ENCODE peak calls at places on chromosomes 2 and 18, in nine cellular contexts. C, U, L, P, G, I, N, F and D are unnamed samples.

GRCh38 chr2:23484163-23484740 is 99.3 kb downstream of the KLHL29 start:
- DNase-seq in C (no peak), L (no peak), N (no peak), I (no peak), U (no peak), G (no peak), F (no peak), P (no peak), D (no peak)

GRCh38 chr2:26483501-26483900 is 5.6 kb upstream of the OTOF start:
- DNase-seq in U (no peak), F (no peak), G (no peak), C (peak; percentile 55), L (no peak), N (no peak), P (no peak), I (no peak), D (peak; percentile 34)

GRCh38 chr2:120320318-120320851 is 25.6 kb upstream of the INHBB start:
- DNase-seq in F (no peak), C (no peak), L (no peak), I (no peak), N (no peak), U (no peak), G (no peak), P (no peak), D (no peak)

GRCh38 chr2:85468704-85469349 is 50.3 kb downstream of the SH2D6 start:
- DNase-seq in I (no peak), P (no peak), N (no peak), U (peak; percentile 48), C (no peak), G (no peak), F (no peak), L (no peak), D (peak; percentile 57)

GRCh38 chr2:239895669-239896068 is 129.5 kb downstream of the NDUFA10 start:
- DNase-seq in I (no peak), C (no peak), F (no peak), N (no peak), P (no peak), U (no peak), G (no peak), L (no peak), D (no peak)

GRCh38 chr2:65922794-65923193 is 490.4 kb upstream of the SPRED2 start:
- DNase-seq in U (peak; percentile 5), P (no peak), I (no peak), C (peak; percentile 68), G (no peak), L (peak; percentile 47), F (no peak), N (no peak), D (no peak)

GRCh38 chr2:215817046-215817445 is 196.3 kb downstream of the MREG start:
- DNase-seq in N (no peak), F (no peak), L (no peak), P (no peak), C (no peak), U (no peak), I (no peak), G (no peak), D (no peak)

GRCh38 chr2:73762571-73762970 is 17.3 kb downstream of the DUSP11 start:
- DNase-seq in G (no peak), P (no peak), N (no peak), I (no peak), U (no peak), L (no peak), C (no peak), F (no peak), D (no peak)

GRCh38 chr18:473687-474265 is 26.7 kb downstream of the COLEC12 start:
- DNase-seq in F (no peak), L (no peak), G (no peak), I (no peak), C (no peak), P (no peak), N (no peak), U (no peak), D (no peak)

GRCh38 chr2:114085238-114085637 is 195.3 kb downstream of the ACTR3 start:
- DNase-seq in G (no peak), L (no peak), C (no peak), F (no peak), U (no peak), I (no peak), P (no peak), N (no peak), D (no peak)

GRCh38 chr2:235614900-235615712 is 121.3 kb downstream of the AGAP1 start:
- DNase-seq in L (peak; percentile 77), N (peak; percentile 86), G (peak; percentile 85), U (no peak), I (peak; percentile 55), F (no peak), C (peak; percentile 40), P (peak; percentile 81), D (no peak)

GRCh38 chr2:167438206-167438605 is 549.9 kb downstream of the XIRP2 start:
- DNase-seq in L (no peak), I (no peak), U (no peak), N (no peak), G (no peak), P (no peak), F (no peak), C (no peak), D (no peak)

GRCh38 chr18:35478520-35479435 is 19.0 kb downstream of the INO80C start:
- DNase-seq in C (peak; percentile 60), L (no peak), F (no peak), I (no peak), U (peak; percentile 46), G (no peak), N (no peak), P (peak; percentile 64), D (no peak)

GRCh38 chr2:88903744-88904353 is 212.4 kb downstream of the RPIA start:
- DNase-seq in C (peak; percentile 19), F (no peak), U (peak; percentile 55), L (no peak), P (no peak), G (no peak), I (no peak), N (no peak), D (peak; percentile 19)

GRCh38 chr2:43179947-43180346 is 46.5 kb downstream of the ZFP36L2 start:
- DNase-seq in P (no peak), C (no peak), F (no peak), U (no peak), N (no peak), G (no peak), I (no peak), L (no peak), D (no peak)

GRCh38 chr2:66851449-66851872 is 416.5 kb downstream of the MEIS1 start:
- DNase-seq in G (no peak), U (no peak), C (no peak), I (no peak), N (no peak), F (no peak), P (no peak), L (no peak), D (peak; percentile 66)

GRCh38 chr2:23420840-23421476 is 36.0 kb downstream of the KLHL29 start:
- DNase-seq in N (no peak), G (no peak), I (no peak), C (no peak), L (no peak), U (no peak), P (peak; percentile 60), F (no peak), D (no peak)

GRCh38 chr2:105455488-105455991 is 56.7 kb upstream of the FHL2 start:
- DNase-seq in C (peak; percentile 41), I (peak; percentile 58), U (peak; percentile 32), G (no peak), F (no peak), L (peak; percentile 68), P (peak; percentile 77), N (no peak), D (no peak)

GRCh38 chr2:209391776-209392401 is 32.0 kb upstream of the MAP2 start:
- DNase-seq in I (no peak), F (no peak), U (no peak), L (no peak), G (no peak), C (peak; percentile 16), N (no peak), P (no peak), D (no peak)

GRCh38 chr18:51137891-51138290 is 59.6 kb downstream of the MEX3C start:
- DNase-seq in N (no peak), C (no peak), I (no peak), F (no peak), G (no peak), P (no peak), L (no peak), U (no peak), D (no peak)

GRCh38 chr2:142112648-142113278 is 18.1 kb downstream of the LRP1B start:
- DNase-seq in F (no peak), C (peak; percentile 70), G (no peak), U (no peak), P (no peak), I (no peak), L (no peak), N (no peak), D (no peak)

GRCh38 chr2:141959941-141960340 is 170.9 kb downstream of the LRP1B start:
- DNase-seq in I (no peak), N (no peak), L (no peak), U (no peak), P (no peak), F (no peak), G (no peak), C (no peak), D (no peak)

GRCh38 chr2:45886229-45886663 is 234.8 kb downstream of the PRKCE start:
- DNase-seq in F (no peak), C (no peak), N (no peak), P (no peak), G (no peak), I (no peak), L (no peak), U (no peak), D (no peak)
- H3K27ac ChIP-seq in F (no peak overlapping the region), C (no peak overlapping the region), N (peak overlapping the region; percentile 20), P (peak overlapping the region; percentile 22), G (no peak overlapping the region), I (no peak overlapping the region), L (peak overlapping the region; percentile 14), U (no peak overlapping the region), D (no peak overlapping the region)

GRCh38 chr2:201127570-201127969 is 11.6 kb downstream of the CFLAR start:
- DNase-seq in P (no peak), L (peak; percentile 50), U (no peak), G (peak; percentile 31), F (no peak), N (peak; percentile 35), I (no peak), C (peak; percentile 66), D (no peak)
- H3K27ac ChIP-seq in P (peak overlapping the region; percentile 89), L (peak overlapping the region; percentile 63), U (peak overlapping the region; percentile 82), G (peak overlapping the region; percentile 91), F (peak overlapping the region; percentile 91), N (peak overlapping the region; percentile 82), I (no peak overlapping the region), C (peak overlapping the region; percentile 59), D (no peak overlapping the region)

GRCh38 chr2:20594957-20595356 is 55.9 kb downstream of the HS1BP3 start:
- DNase-seq in I (peak; percentile 17), G (no peak), P (peak; percentile 57), C (peak; percentile 8), L (no peak), U (no peak), N (no peak), F (no peak), D (no peak)
- H3K27ac ChIP-seq in I (peak overlapping the region; percentile 39), G (peak overlapping the region; percentile 9), P (peak overlapping the region; percentile 73), C (no peak overlapping the region), L (peak overlapping the region; percentile 91), U (peak overlapping the region; percentile 81), N (peak overlapping the region; percentile 19), F (no peak overlapping the region), D (no peak overlapping the region)

DNA sequence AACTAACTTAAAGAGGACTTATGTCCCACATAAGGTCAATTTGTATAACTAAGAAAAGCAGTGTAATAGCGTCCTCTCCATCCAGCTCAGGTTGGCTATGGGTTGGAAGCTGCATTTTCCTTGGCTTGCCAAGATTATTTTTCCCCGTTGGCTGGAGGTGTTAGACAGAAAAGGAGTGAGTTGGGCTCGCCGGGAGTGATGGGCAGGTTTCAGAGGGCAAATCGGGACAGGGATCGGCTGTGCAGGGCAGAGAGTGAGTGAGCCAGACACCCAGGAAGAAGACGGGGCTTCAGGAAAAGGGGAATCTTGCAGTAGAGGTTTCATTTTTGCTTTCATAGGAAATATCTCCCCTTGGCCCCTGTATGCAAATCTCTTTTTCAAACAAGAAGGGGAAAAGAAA is 41.5 kb upstream of the MAP3K20 start:
- DNase-seq in P (no peak), G (no peak), F (no peak), I (no peak), U (no peak), N (no peak), L (no peak), C (no peak), D (no peak)
- H3K27ac ChIP-seq in P (no peak overlapping the region), G (no peak overlapping the region), F (no peak overlapping the region), I (no peak overlapping the region), U (no peak overlapping the region), N (no peak overlapping the region), L (no peak overlapping the region), C (no peak overlapping the region), D (no peak overlapping the region)